ENCODE peak calls at places on chromosomes 6 and 20, in four cellular contexts. E, C, X and J are unnamed samples. For H3K36me3 and H3K4me1, the result is how much of the 10 kb centered on the place peaks cover.

GRCh38 chr6:5501837-5502236 is 240.5 kb downstream of the FARS2 start:
- DNase-seq in E (no peak), C (peak), X (no peak), J (no peak)

GRCh38 chr20:23995905-23996666 is 7.5 kb upstream of the GGTLC1 start:
- DNase-seq in E (peak), C (peak), X (peak), J (peak)

GRCh38 chr6:167799033-167799933 is 27.4 kb upstream of the AFDN start:
- DNase-seq in E (no peak), C (no peak), X (no peak), J (no peak)

GRCh38 chr6:15308445-15309213 is 62.8 kb downstream of the JARID2 start:
- DNase-seq in E (no peak), C (no peak), X (no peak), J (no peak)

GRCh38 chr6:161353208-161353613 is 79.3 kb upstream of the AGPAT4 start:
- DNase-seq in E (peak), C (no peak), X (peak), J (peak)

GRCh38 chr6:322940-323729 is 30.8 kb downstream of the DUSP22 start:
- DNase-seq in E (no peak), C (no peak), X (no peak), J (no peak)

GRCh38 chr6:151160869-151161268 is 78.9 kb upstream of the AKAP12 start:
- DNase-seq in E (no peak), C (no peak), X (peak), J (peak)

GRCh38 chr6:155270566-155271091 is 6.8 kb downstream of the CLDN20 start:
- DNase-seq in E (no peak), C (no peak), X (no peak), J (no peak)

GRCh38 chr20:12966468-12967085 is 42.2 kb upstream of the SPTLC3 start:
- DNase-seq in E (no peak), C (no peak), X (peak), J (no peak)

GRCh38 chr20:20407891-20408805 is 40.2 kb downstream of the INSM1 start:
- DNase-seq in E (no peak), C (no peak), X (no peak), J (no peak)

GRCh38 chr6:134774244-134774643 is 175.7 kb downstream of the ALDH8A1 start:
- DNase-seq in E (no peak), C (no peak), X (no peak), J (no peak)

GRCh38 chr6:118768441-118768840 is 117.0 kb upstream of the CEP85L start:
- DNase-seq in E (no peak), C (no peak), X (no peak), J (no peak)

GRCh38 chr6:150887978-150888563 is 22.6 kb downstream of the MTHFD1L start:
- DNase-seq in E (no peak), C (no peak), X (no peak), J (no peak)

GRCh38 chr6:47059216-47059885 is 17.2 kb upstream of the ADGRF1 start:
- DNase-seq in E (no peak), C (no peak), X (no peak), J (no peak)

GRCh38 chr6:20717743-20718142 is 183.5 kb downstream of the CDKAL1 start:
- DNase-seq in E (no peak), C (no peak), X (no peak), J (no peak)

GRCh38 chr20:2261105-2261504 is 34.7 kb upstream of the TGM3 start:
- DNase-seq in E (no peak), C (no peak), X (no peak), J (no peak)

GRCh38 chr20:18992418-18992817 is 178.8 kb downstream of the SCP2D1 start:
- DNase-seq in E (no peak), C (no peak), X (peak), J (peak)

GRCh38 chr20:54203281-54203680 is 4.6 kb upstream of the PFDN4 start:
- DNase-seq in E (no peak), C (no peak), X (no peak), J (no peak)

GRCh38 chr6:42547407-42548329 is 16.2 kb upstream of the UBR2 start:
- DNase-seq in E (peak), C (peak), X (peak), J (peak)

GRCh38 chr6:89323461-89324098 is 8.5 kb upstream of the GABRR2 start:
- DNase-seq in E (no peak), C (no peak), X (no peak), J (no peak)

GRCh38 chr20:42277203-42277602 is 659.0 kb upstream of the CHD6 start:
- DNase-seq in E (no peak), C (no peak), X (no peak), J (no peak)

GRCh38 chr6:152721956-152722355 is 24.3 kb downstream of the MYCT1 start:
- DNase-seq in E (no peak), C (no peak), X (no peak), J (no peak)

GRCh38 chr6:156906451-156906850 is 129.3 kb downstream of the ARID1B start:
- DNase-seq in E (no peak), C (no peak), X (no peak), J (no peak)

GRCh38 chr6:46676604-46677313 is 10.9 kb upstream of the TDRD6 start:
- DNase-seq in E (no peak), C (no peak), X (no peak), J (no peak)

GRCh38 chr6:104253236-104253635 is 606.5 kb downstream of the HACE1 start:
- DNase-seq in E (no peak), C (no peak), X (no peak), J (peak)

GRCh38 chr6:9796827-9797226 is 618.0 kb downstream of the TFAP2A start:
- DNase-seq in E (no peak), C (no peak), X (no peak), J (no peak)

GRCh38 chr6:139655783-139656705 is 281.6 kb upstream of the CITED2 start:
- DNase-seq in E (no peak), C (no peak), X (peak), J (peak)

GRCh38 chr20:42747765-42748411 is 441.8 kb downstream of the PTPRT start:
- DNase-seq in E (no peak), C (no peak), X (no peak), J (no peak)

GRCh38 chr6:6749791-6750434 is 161.4 kb downstream of the LY86 start:
- DNase-seq in E (peak), C (peak), X (peak), J (no peak)

GRCh38 chr6:9205645-9206044 is 770.3 kb upstream of the SLC35B3 start:
- DNase-seq in E (no peak), C (no peak), X (no peak), J (no peak)

GRCh38 chr6:113209315-113209714 is 647.8 kb upstream of the MARCKS start:
- DNase-seq in E (no peak), C (no peak), X (no peak), J (no peak)

GRCh38 chr6:140571139-140571538 is 1196.7 kb upstream of the CITED2 start:
- DNase-seq in E (no peak), C (no peak), X (no peak), J (no peak)

GRCh38 chr6:26571592-26572296 is 25.0 kb upstream of the ABT1 start:
- DNase-seq in E (peak), C (peak), X (peak), J (peak)

GRCh38 chr6:48032156-48032555 is 78.8 kb downstream of the PTCHD4 start:
- DNase-seq in E (no peak), C (no peak), X (no peak), J (no peak)

GRCh38 chr20:10646006-10646405 is 27.8 kb downstream of the JAG1 start:
- DNase-seq in E (no peak), C (no peak), X (no peak), J (no peak)

GRCh38 chr6:21831531-21832291 is 238.2 kb downstream of the SOX4 start:
- DNase-seq in E (no peak), C (no peak), X (no peak), J (no peak)

GRCh38 chr6:107560657-107561056 is 70.7 kb downstream of the SOBP start:
- DNase-seq in E (no peak), C (peak), X (peak), J (no peak)

GRCh38 chr20:43963872-43964791 is 49.5 kb downstream of the TOX2 start:
- DNase-seq in E (no peak), C (peak), X (no peak), J (no peak)

DNA sequence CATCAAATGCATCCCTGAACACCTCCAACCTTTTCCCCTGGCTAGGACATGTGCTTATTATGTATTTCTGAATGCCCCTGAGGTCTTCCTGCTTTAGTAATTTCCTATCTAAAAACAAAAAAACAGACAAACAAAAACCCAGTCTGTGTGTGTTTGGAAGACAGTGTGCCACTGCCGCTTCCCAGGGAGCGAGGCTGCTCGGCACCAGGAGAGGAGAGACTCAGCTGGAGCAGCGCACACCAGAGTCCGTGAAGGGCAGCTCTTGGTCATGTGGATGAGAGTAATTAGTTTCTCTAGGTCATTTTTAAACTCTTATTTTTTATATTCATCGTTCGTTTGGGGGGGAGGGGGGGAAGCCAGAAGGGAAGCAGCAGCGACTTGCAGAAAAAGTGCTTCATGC is 10.0 kb upstream of the ANKRD60 start:
- DNase-seq in E (no peak), C (no peak), X (no peak), J (no peak)
- H3K36me3 ChIP-seq in E (under half), C (under half), X (under half), J (under half)

GRCh38 chr6:166691741-166692140 is 64.7 kb upstream of the RPS6KA2 start:
- DNase-seq in E (no peak), C (no peak), X (no peak), J (no peak)
- H3K4me1 ChIP-seq in E (under half), C (under half), X (under half), J (under half)

DNA sequence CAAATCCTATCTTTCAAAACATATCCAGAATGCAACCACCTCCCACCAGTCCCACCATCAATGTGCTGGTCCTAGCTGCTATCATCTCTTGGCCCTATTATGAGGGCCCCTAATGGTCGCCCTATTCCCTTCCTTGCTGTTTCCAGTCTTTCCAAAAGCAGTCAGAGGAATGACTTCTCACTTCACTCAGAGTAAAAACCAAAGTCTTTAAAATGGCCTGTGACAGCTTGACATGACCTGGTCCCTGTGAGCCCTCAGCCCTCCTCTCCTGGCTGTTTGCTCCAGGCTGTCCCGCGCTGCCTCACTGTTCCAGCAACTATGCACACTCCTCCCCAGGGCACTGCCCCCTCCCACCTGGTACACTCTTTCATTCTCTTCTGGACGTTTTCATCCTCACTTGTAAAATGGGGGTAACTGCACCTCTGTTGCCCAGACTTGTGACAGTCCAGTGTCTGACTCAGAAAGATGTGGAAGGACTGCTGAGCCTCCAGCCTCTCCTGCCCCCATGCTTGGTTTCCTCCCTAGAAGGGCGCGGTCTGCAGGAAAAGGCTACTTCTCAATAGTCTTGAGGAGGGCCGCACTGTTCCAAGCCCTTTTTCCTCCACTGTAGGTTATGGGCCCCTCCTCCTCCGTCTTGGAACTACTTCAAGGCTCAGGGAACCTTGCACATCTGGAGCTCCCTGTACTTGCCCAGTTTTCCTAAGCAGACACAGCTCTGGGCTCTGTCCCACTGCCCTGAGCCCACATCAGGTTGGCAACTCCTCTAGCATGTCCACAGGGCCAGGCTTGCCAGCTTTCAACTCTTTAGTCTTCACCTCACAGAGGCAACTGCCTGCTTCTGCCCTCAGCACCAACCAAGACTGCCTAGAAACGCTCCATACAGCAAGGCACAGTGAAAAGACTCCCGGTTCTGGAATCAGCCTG is 64.7 kb downstream of the MYH7B start:
- DNase-seq in E (no peak), C (no peak), X (no peak), J (peak)
- H3K36me3 ChIP-seq in E (half or more), C (under half), X (under half), J (under half)

DNA sequence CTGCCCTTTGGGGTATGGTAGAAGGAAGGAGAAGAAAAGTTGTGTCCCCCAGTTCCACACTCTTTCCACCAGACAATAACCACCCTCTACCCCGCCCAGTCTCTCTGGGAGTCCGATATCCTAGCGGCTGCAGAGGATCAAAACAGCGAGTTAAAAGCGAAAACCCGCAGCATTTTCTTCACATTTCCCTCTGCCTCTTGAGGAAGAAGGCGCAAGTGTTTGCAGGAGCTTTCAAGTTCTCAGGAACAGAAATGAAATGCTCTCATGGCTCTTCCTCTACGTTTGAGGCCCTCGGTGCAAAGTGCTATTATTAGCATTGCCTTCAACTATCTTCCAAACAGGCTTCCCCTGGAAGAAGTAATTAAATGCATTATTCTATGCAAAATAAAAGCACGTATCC is 52.2 kb upstream of the CCDC167 start:
- DNase-seq in E (no peak), C (no peak), X (no peak), J (no peak)
- H3K4me1 ChIP-seq in E (under half), C (under half), X (under half), J (under half)

DNA sequence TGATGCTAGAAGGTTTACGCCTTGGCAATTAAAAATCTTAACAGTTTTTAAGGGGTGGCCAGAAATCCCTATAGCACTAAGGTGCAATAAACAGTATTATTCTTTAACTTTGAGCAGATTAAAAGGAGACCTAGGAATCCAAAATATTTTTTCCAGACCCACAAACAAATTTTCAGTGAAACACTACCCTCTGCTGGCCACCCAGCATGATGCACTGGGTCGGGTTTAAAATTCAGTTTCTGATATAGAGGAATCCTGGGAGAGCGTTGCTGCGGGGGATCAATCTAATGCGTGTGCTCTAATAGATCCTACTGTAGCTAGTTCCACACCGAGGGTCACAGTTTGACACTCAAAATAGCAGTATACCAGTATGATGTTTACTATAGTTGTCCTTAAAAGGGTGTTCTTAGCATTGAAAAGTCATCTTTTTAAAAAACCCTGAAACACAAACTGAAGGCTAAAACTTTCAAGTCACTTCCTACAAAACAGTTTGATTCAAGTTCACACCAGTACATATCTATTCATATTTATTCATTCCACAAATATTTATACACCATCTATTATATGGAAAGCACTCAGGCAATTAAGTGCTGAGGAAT is 10.2 kb downstream of the UBE3D start:
- DNase-seq in E (peak), C (peak), X (peak), J (peak)
- H3K36me3 ChIP-seq in E (under half), C (under half), X (under half), J (under half)

GRCh38 chr6:30836431-30836866 is 47.9 kb upstream of the DDR1 start:
- DNase-seq in E (no peak), C (peak), X (peak), J (no peak)

GRCh38 chr6:30836957-30837356 is 47.4 kb upstream of the DDR1 start:
- DNase-seq in E (no peak), C (no peak), X (no peak), J (no peak)

GRCh38 chr6:30834643-30835042 is 49.7 kb upstream of the DDR1 start:
- DNase-seq in E (no peak), C (no peak), X (no peak), J (no peak)

GRCh38 chr6:30837432-30837831 is 46.9 kb upstream of the DDR1 start:
- DNase-seq in E (no peak), C (no peak), X (no peak), J (no peak)

GRCh38 chr6:30835576-30835975 is 48.7 kb upstream of the DDR1 start:
- DNase-seq in E (no peak), C (no peak), X (no peak), J (no peak)
- H3K4me1 ChIP-seq in E (under half), C (under half), X (under half), J (under half)

GRCh38 chr6:111746983-111747773 is 126.1 kb downstream of the FYN start:
- DNase-seq in E (no peak), C (no peak), X (no peak), J (no peak)

GRCh38 chr6:111743318-111743717 is 129.9 kb downstream of the FYN start:
- DNase-seq in E (no peak), C (peak), X (no peak), J (no peak)

GRCh38 chr6:111745636-111746035 is 127.6 kb downstream of the FYN start:
- DNase-seq in E (no peak), C (no peak), X (no peak), J (no peak)

GRCh38 chr6:111743859-111744692 is 129.2 kb downstream of the FYN start:
- DNase-seq in E (no peak), C (peak), X (no peak), J (no peak)

GRCh38 chr6:111745186-111745585 is 128.1 kb downstream of the FYN start:
- DNase-seq in E (no peak), C (no peak), X (no peak), J (no peak)
- H3K36me3 ChIP-seq in E (under half), C (under half), X (under half), J (under half)